ENCODE peak calls at places on chromosome 4, in six cellular contexts. One of them, this sample, is unnamed.

GRCh38 chr4:151415978-151416377 is 7.0 kb downstream of the FHIP1A start:
- DNase-seq in A549: no peak
- DNase-seq in CD4-positive, alpha-beta T cell: no peak
- DNase-seq in endodermal cell: no peak
- DNase-seq in right lobe of liver: no peak
- DNase-seq in esophagus muscularis mucosa: no peak
- DNase-seq in this sample: no peak

GRCh38 chr4:110663206-110663605 is 40.3 kb upstream of the PITX2 start:
- DNase-seq in A549: no peak
- DNase-seq in CD4-positive, alpha-beta T cell: no peak
- DNase-seq in endodermal cell: no peak
- DNase-seq in right lobe of liver: no peak
- DNase-seq in esophagus muscularis mucosa: no peak
- DNase-seq in this sample: no peak

GRCh38 chr4:183876268-183876934 is 28.7 kb upstream of the STOX2 start:
- DNase-seq in A549: peak; percentile 62
- DNase-seq in CD4-positive, alpha-beta T cell: no peak
- DNase-seq in endodermal cell: no peak
- DNase-seq in right lobe of liver: peak; percentile 69
- DNase-seq in esophagus muscularis mucosa: peak; percentile 84
- DNase-seq in this sample: peak; percentile 74

GRCh38 chr4:68724426-68724825 is 54.0 kb upstream of the UGT2B15 start:
- DNase-seq in A549: no peak
- DNase-seq in CD4-positive, alpha-beta T cell: no peak
- DNase-seq in endodermal cell: no peak
- DNase-seq in right lobe of liver: peak; percentile 51
- DNase-seq in esophagus muscularis mucosa: no peak
- DNase-seq in this sample: no peak

GRCh38 chr4:66906314-66906713 is 639.0 kb downstream of the CENPC start:
- DNase-seq in A549: no peak
- DNase-seq in CD4-positive, alpha-beta T cell: no peak
- DNase-seq in endodermal cell: no peak
- DNase-seq in right lobe of liver: no peak
- DNase-seq in esophagus muscularis mucosa: no peak
- DNase-seq in this sample: no peak

GRCh38 chr4:85909851-85910250 is 434.9 kb downstream of the ARHGAP24 start:
- DNase-seq in A549: no peak
- DNase-seq in CD4-positive, alpha-beta T cell: no peak
- DNase-seq in endodermal cell: no peak
- DNase-seq in right lobe of liver: no peak
- DNase-seq in esophagus muscularis mucosa: no peak
- DNase-seq in this sample: no peak

GRCh38 chr4:3659131-3659530 is 107.1 kb upstream of the ADRA2C start:
- DNase-seq in A549: no peak
- DNase-seq in CD4-positive, alpha-beta T cell: no peak
- DNase-seq in endodermal cell: no peak
- DNase-seq in right lobe of liver: no peak
- DNase-seq in esophagus muscularis mucosa: no peak
- DNase-seq in this sample: no peak

GRCh38 chr4:158768577-158769174 is at the start of gene FNIP2:
- DNase-seq in A549: peak; percentile 62
- DNase-seq in CD4-positive, alpha-beta T cell: peak; percentile 61
- DNase-seq in endodermal cell: peak; percentile 89
- DNase-seq in right lobe of liver: peak; percentile 90
- DNase-seq in esophagus muscularis mucosa: peak; percentile 93
- DNase-seq in this sample: peak; percentile 77

DNA sequence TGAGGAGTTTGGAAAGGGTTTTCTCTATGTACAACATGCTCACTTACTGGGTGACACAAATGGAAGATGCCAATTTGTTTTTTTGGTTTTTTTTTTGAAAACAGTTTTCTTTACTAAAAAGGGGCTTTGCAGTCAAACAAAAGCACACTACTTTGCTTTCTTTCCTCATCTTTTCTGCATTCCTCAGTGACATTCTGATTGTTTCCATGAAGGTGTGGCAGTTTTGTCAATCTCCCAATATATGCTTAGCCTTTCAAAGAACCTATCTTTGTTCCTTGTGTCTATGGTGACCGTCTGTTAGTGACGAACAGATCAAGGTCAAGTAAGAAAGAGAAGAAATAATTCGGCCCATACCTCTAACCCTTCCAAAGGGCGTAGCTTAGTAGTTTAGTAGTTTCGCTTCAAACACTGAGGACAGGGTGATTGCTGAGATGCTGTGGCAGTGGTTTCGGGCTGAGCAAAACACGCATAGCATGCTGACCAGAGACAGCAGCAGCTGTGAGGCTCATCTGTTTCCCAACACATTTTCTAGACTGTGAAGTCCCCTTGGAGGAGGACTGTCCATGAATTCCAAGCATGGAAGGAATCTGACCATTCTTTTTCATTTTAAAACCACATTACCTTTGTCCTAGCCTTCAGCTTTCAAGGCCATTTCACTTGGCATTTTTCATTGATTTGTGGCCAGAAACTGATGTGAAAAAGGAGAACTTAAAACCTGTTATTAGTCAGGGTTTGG is 240.8 kb downstream of the PALLD start:
- DNase-seq in A549: no peak
- DNase-seq in CD4-positive, alpha-beta T cell: no peak
- DNase-seq in endodermal cell: no peak
- DNase-seq in right lobe of liver: no peak
- DNase-seq in esophagus muscularis mucosa: no peak
- DNase-seq in this sample: no peak
- H3K9me3 ChIP-seq in A549: no peaks in the 10 kb centered on the region
- H3K9me3 ChIP-seq in CD4-positive, alpha-beta T cell: no peaks in the 10 kb centered on the region
- H3K9me3 ChIP-seq in endodermal cell: no peaks in the 10 kb centered on the region
- H3K9me3 ChIP-seq in right lobe of liver: no peaks in the 10 kb centered on the region
- H3K9me3 ChIP-seq in esophagus muscularis mucosa: no peaks in the 10 kb centered on the region
- H3K9me3 ChIP-seq in this sample: no peaks in the 10 kb centered on the region

GRCh38 chr4:1318046-1318375 is 28.3 kb downstream of the MAEA start:
- DNase-seq in A549: no peak
- DNase-seq in CD4-positive, alpha-beta T cell: no peak
- DNase-seq in endodermal cell: no peak
- DNase-seq in right lobe of liver: peak; percentile 42
- DNase-seq in esophagus muscularis mucosa: no peak
- DNase-seq in this sample: no peak

GRCh38 chr4:1315838-1316536 is 26.3 kb downstream of the MAEA start:
- DNase-seq in A549: no peak
- DNase-seq in CD4-positive, alpha-beta T cell: no peak
- DNase-seq in endodermal cell: no peak
- DNase-seq in right lobe of liver: no peak
- DNase-seq in esophagus muscularis mucosa: no peak
- DNase-seq in this sample: no peak

GRCh38 chr4:1317177-1318045 is 27.7 kb downstream of the MAEA start:
- DNase-seq in A549: no peak
- DNase-seq in CD4-positive, alpha-beta T cell: no peak
- DNase-seq in endodermal cell: no peak
- DNase-seq in right lobe of liver: no peak
- DNase-seq in esophagus muscularis mucosa: no peak
- DNase-seq in this sample: no peak

GRCh38 chr4:1315306-1315705 is 25.6 kb downstream of the MAEA start:
- DNase-seq in A549: no peak
- DNase-seq in CD4-positive, alpha-beta T cell: no peak
- DNase-seq in endodermal cell: no peak
- DNase-seq in right lobe of liver: no peak
- DNase-seq in esophagus muscularis mucosa: no peak
- DNase-seq in this sample: no peak

GRCh38 chr4:1316537-1317168 is 27.0 kb downstream of the MAEA start:
- DNase-seq in A549: no peak
- DNase-seq in CD4-positive, alpha-beta T cell: no peak
- DNase-seq in endodermal cell: no peak
- DNase-seq in right lobe of liver: no peak
- DNase-seq in esophagus muscularis mucosa: no peak
- DNase-seq in this sample: no peak
- H3K27ac ChIP-seq in A549: no peak overlapping the region
- H3K27ac ChIP-seq in CD4-positive, alpha-beta T cell: no peak overlapping the region
- H3K27ac ChIP-seq in endodermal cell: no peak overlapping the region
- H3K27ac ChIP-seq in right lobe of liver: no peak overlapping the region
- H3K27ac ChIP-seq in esophagus muscularis mucosa: no peak overlapping the region
- H3K27ac ChIP-seq in this sample: no peak overlapping the region

GRCh38 chr4:187499961-187500360 is 495.6 kb upstream of the ZFP42 start:
- DNase-seq in A549: no peak
- DNase-seq in CD4-positive, alpha-beta T cell: no peak
- DNase-seq in endodermal cell: no peak
- DNase-seq in right lobe of liver: no peak
- DNase-seq in esophagus muscularis mucosa: no peak
- DNase-seq in this sample: no peak
- TF ChIP-seq CTCF in A549: no peak
- TF ChIP-seq CTCF in CD4-positive, alpha-beta T cell: no peak
- TF ChIP-seq CTCF in endodermal cell: no peak
- TF ChIP-seq CTCF in right lobe of liver: no peak
- TF ChIP-seq CTCF in esophagus muscularis mucosa: no peak
- TF ChIP-seq CTCF in this sample: no peak

GRCh38 chr4:11743961-11744360 is 315.3 kb upstream of the HS3ST1 start:
- DNase-seq in A549: no peak
- DNase-seq in CD4-positive, alpha-beta T cell: no peak
- DNase-seq in endodermal cell: no peak
- DNase-seq in right lobe of liver: no peak
- DNase-seq in esophagus muscularis mucosa: no peak
- DNase-seq in this sample: no peak
- H3K9me3 ChIP-seq in A549: no peaks in the 10 kb centered on the region
- H3K9me3 ChIP-seq in CD4-positive, alpha-beta T cell: no peaks in the 10 kb centered on the region
- H3K9me3 ChIP-seq in endodermal cell: peaks cover 11% of the 10 kb centered on the region
- H3K9me3 ChIP-seq in right lobe of liver: no peaks in the 10 kb centered on the region
- H3K9me3 ChIP-seq in esophagus muscularis mucosa: no peaks in the 10 kb centered on the region
- H3K9me3 ChIP-seq in this sample: no peaks in the 10 kb centered on the region

GRCh38 chr4:152522245-152522644 is 13.6 kb downstream of the FBXW7 start:
- DNase-seq in A549: no peak
- DNase-seq in CD4-positive, alpha-beta T cell: no peak
- DNase-seq in endodermal cell: no peak
- DNase-seq in right lobe of liver: no peak
- DNase-seq in esophagus muscularis mucosa: no peak
- DNase-seq in this sample: no peak
- H3K27ac ChIP-seq in A549: no peak overlapping the region
- H3K27ac ChIP-seq in CD4-positive, alpha-beta T cell: no peak overlapping the region
- H3K27ac ChIP-seq in endodermal cell: no peak overlapping the region
- H3K27ac ChIP-seq in right lobe of liver: no peak overlapping the region
- H3K27ac ChIP-seq in esophagus muscularis mucosa: no peak overlapping the region
- H3K27ac ChIP-seq in this sample: no peak overlapping the region

DNA sequence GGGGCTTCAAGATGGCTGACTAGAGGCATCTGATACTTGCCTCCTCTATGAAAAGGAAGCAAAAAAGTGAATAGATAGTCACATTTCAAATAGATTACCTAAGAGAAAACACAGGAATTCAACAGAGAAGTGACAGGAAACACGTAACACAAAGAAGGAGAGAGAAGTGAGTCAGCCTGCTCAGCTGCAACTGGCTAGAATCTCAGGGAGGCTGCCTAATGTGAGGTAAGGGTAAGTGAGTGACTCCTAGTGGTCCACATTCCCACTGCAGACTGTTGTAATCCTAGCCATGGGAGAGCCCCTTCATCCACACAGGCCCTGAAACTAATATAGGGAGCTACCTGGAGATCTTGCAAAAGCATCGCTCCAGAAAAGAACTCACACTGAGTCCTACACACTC is 179.2 kb downstream of the SLC7A11 start:
- DNase-seq in A549: no peak
- DNase-seq in CD4-positive, alpha-beta T cell: no peak
- DNase-seq in endodermal cell: peak; percentile 65
- DNase-seq in right lobe of liver: no peak
- DNase-seq in esophagus muscularis mucosa: no peak
- DNase-seq in this sample: no peak
- TF ChIP-seq CTCF in A549: no peak
- TF ChIP-seq CTCF in CD4-positive, alpha-beta T cell: no peak
- TF ChIP-seq CTCF in endodermal cell: peak; percentile 62
- TF ChIP-seq CTCF in right lobe of liver: no peak
- TF ChIP-seq CTCF in esophagus muscularis mucosa: no peak
- TF ChIP-seq CTCF in this sample: no peak

GRCh38 chr4:81566076-81566663 is 94.5 kb upstream of the RASGEF1B start:
- DNase-seq in A549: no peak
- DNase-seq in CD4-positive, alpha-beta T cell: no peak
- DNase-seq in endodermal cell: no peak
- DNase-seq in right lobe of liver: peak; percentile 82
- DNase-seq in esophagus muscularis mucosa: no peak
- DNase-seq in this sample: no peak

GRCh38 chr4:81565137-81565870 is 93.6 kb upstream of the RASGEF1B start:
- DNase-seq in A549: no peak
- DNase-seq in CD4-positive, alpha-beta T cell: no peak
- DNase-seq in endodermal cell: peak; percentile 57
- DNase-seq in right lobe of liver: peak; percentile 96
- DNase-seq in esophagus muscularis mucosa: no peak
- DNase-seq in this sample: peak; percentile 68

GRCh38 chr4:81562093-81562492 is 90.4 kb upstream of the RASGEF1B start:
- DNase-seq in A549: no peak
- DNase-seq in CD4-positive, alpha-beta T cell: no peak
- DNase-seq in endodermal cell: no peak
- DNase-seq in right lobe of liver: no peak
- DNase-seq in esophagus muscularis mucosa: no peak
- DNase-seq in this sample: no peak

GRCh38 chr4:81564025-81564424 is 92.3 kb upstream of the RASGEF1B start:
- DNase-seq in A549: no peak
- DNase-seq in CD4-positive, alpha-beta T cell: no peak
- DNase-seq in endodermal cell: no peak
- DNase-seq in right lobe of liver: no peak
- DNase-seq in esophagus muscularis mucosa: no peak
- DNase-seq in this sample: no peak
- H3K9me3 ChIP-seq in A549: no peaks in the 10 kb centered on the region
- H3K9me3 ChIP-seq in CD4-positive, alpha-beta T cell: no peaks in the 10 kb centered on the region
- H3K9me3 ChIP-seq in endodermal cell: no peaks in the 10 kb centered on the region
- H3K9me3 ChIP-seq in right lobe of liver: no peaks in the 10 kb centered on the region
- H3K9me3 ChIP-seq in esophagus muscularis mucosa: no peaks in the 10 kb centered on the region
- H3K9me3 ChIP-seq in this sample: no peaks in the 10 kb centered on the region

DNA sequence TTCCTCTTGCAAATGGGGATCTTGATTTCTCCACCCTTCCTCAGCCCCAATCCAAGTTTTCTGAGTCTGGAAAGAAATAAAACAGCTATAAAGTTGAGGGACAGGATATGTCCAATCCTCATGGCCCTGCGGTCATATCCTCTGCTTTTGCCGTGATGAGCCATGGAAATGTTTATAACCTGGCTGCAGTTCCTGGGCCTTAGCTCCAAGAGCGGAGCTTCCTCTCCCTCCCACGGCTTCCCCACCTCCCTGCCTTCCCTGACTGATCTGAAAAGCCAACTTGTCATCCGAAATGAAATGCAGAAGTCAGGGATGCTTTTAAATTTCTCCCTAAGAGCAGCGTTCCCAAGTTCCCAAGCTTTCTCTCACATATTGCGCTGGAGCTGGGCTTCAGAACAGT is 221.5 kb upstream of the SFRP2 start:
- DNase-seq in A549: no peak
- DNase-seq in CD4-positive, alpha-beta T cell: no peak
- DNase-seq in endodermal cell: no peak
- DNase-seq in right lobe of liver: no peak
- DNase-seq in esophagus muscularis mucosa: no peak
- DNase-seq in this sample: peak; percentile 83
- H3K27ac ChIP-seq in A549: no peak overlapping the region
- H3K27ac ChIP-seq in CD4-positive, alpha-beta T cell: no peak overlapping the region
- H3K27ac ChIP-seq in endodermal cell: no peak overlapping the region
- H3K27ac ChIP-seq in right lobe of liver: no peak overlapping the region
- H3K27ac ChIP-seq in esophagus muscularis mucosa: peak overlapping the region; percentile 71
- H3K27ac ChIP-seq in this sample: peak overlapping the region; percentile 60

This sample was measured in uterus.